ENCODE peak calls at places on chromosomes 16 and 17, in four cellular contexts. One of them, this sample, is unnamed.

GRCh38 chr16:15650019-15650697 is at the start of gene NDE1:
- DNase-seq in GM12878: no peak
- DNase-seq in A549: peak; percentile 87
- DNase-seq in K562: peak; percentile 95
- DNase-seq in this sample: peak; percentile 98

GRCh38 chr17:61000911-61001310 is 323.3 kb downstream of the BCAS3 start:
- DNase-seq in K562: peak; percentile 1
- DNase-seq in GM12878: no peak
- DNase-seq in A549: peak; percentile 53
- DNase-seq in this sample: no peak

GRCh38 chr16:11949527-11949926 is 7.7 kb upstream of the NPIPB2 start:
- DNase-seq in K562: peak; percentile 74
- DNase-seq in A549: peak; percentile 62
- DNase-seq in GM12878: no peak
- DNase-seq in this sample: peak; percentile 68

GRCh38 chr16:72172105-72173034 is at the start of gene PMFBP1:
- DNase-seq in GM12878: peak; percentile 88
- DNase-seq in K562: peak; percentile 45
- DNase-seq in A549: peak; percentile 67
- DNase-seq in this sample: no peak

GRCh38 chr16:23679274-23679985 is 741 bp downstream of the PLK1 start:
- DNase-seq in A549: peak; percentile 48
- DNase-seq in K562: peak; percentile 91
- DNase-seq in GM12878: no peak
- DNase-seq in this sample: peak; percentile 71

GRCh38 chr16:17467923-17468540 is 2.7 kb downstream of the XYLT1 start:
- DNase-seq in GM12878: no peak
- DNase-seq in A549: peak; percentile 29
- DNase-seq in K562: peak; percentile 32
- DNase-seq in this sample: peak; percentile 80

GRCh38 chr17:17354560-17355357 is 51.6 kb downstream of the NT5M start:
- DNase-seq in A549: peak; percentile 78
- DNase-seq in K562: peak; percentile 78
- DNase-seq in GM12878: peak; percentile 4
- DNase-seq in this sample: peak; percentile 88

GRCh38 chr17:69567130-69567529 is 152.6 kb downstream of the MAP2K6 start:
- DNase-seq in A549: no peak
- DNase-seq in K562: no peak
- DNase-seq in GM12878: no peak
- DNase-seq in this sample: no peak

GRCh38 chr17:27338536-27338985 is 44.6 kb downstream of the WSB1 start:
- DNase-seq in K562: no peak
- DNase-seq in GM12878: peak; percentile 66
- DNase-seq in A549: no peak
- DNase-seq in this sample: no peak

GRCh38 chr17:19533718-19534561 is at the start of gene SLC47A1:
- DNase-seq in K562: no peak
- DNase-seq in A549: peak; percentile 72
- DNase-seq in GM12878: no peak
- DNase-seq in this sample: peak; percentile 88

GRCh38 chr16:27678955-27679354 is 129.0 kb downstream of the KATNIP start:
- DNase-seq in A549: no peak
- DNase-seq in GM12878: no peak
- DNase-seq in K562: no peak
- DNase-seq in this sample: no peak

GRCh38 chr17:80103061-80103481 is 1.7 kb downstream of the GAA start:
- DNase-seq in K562: no peak
- DNase-seq in A549: no peak
- DNase-seq in GM12878: no peak
- DNase-seq in this sample: no peak

GRCh38 chr17:80822700-80823410 is 168.8 kb upstream of the CHMP6 start:
- DNase-seq in GM12878: no peak
- DNase-seq in K562: no peak
- DNase-seq in A549: no peak
- DNase-seq in this sample: no peak

GRCh38 chr17:68805609-68806008 is 149.6 kb downstream of the ABCA8 start:
- DNase-seq in GM12878: no peak
- DNase-seq in K562: no peak
- DNase-seq in A549: no peak
- DNase-seq in this sample: no peak

GRCh38 chr17:21284319-21285163 is at the start of gene MAP2K3:
- DNase-seq in GM12878: peak; percentile 88
- DNase-seq in K562: peak; percentile 97
- DNase-seq in A549: peak; percentile 100
- DNase-seq in this sample: peak; percentile 99

GRCh38 chr17:21282850-21283249 is 1.7 kb upstream of the MAP2K3 start:
- DNase-seq in K562: no peak
- DNase-seq in A549: no peak
- DNase-seq in GM12878: no peak
- DNase-seq in this sample: no peak

GRCh38 chr17:21280081-21280518 is 4.4 kb upstream of the MAP2K3 start:
- DNase-seq in GM12878: peak; percentile 16
- DNase-seq in K562: peak; percentile 82
- DNase-seq in A549: peak; percentile 85
- DNase-seq in this sample: peak; percentile 93

GRCh38 chr17:21283482-21284318 is 811 bp upstream of the MAP2K3 start:
- DNase-seq in K562: no peak
- DNase-seq in GM12878: no peak
- DNase-seq in A549: no peak
- DNase-seq in this sample: peak; percentile 41

GRCh38 chr17:21282231-21282630 is 2.3 kb upstream of the MAP2K3 start:
- DNase-seq in GM12878: no peak
- DNase-seq in A549: peak; percentile 88
- DNase-seq in K562: no peak
- DNase-seq in this sample: no peak
- H3K4me2 ChIP-seq in GM12878: no peak overlapping the region
- H3K4me2 ChIP-seq in A549: peak overlapping the region; percentile 42
- H3K4me2 ChIP-seq in K562: no peak overlapping the region
- H3K4me2 ChIP-seq in this sample: no peak overlapping the region

GRCh38 chr17:78862073-78863023 is 21.7 kb upstream of the USP36 start:
- DNase-seq in GM12878: no peak
- DNase-seq in K562: peak; percentile 81
- DNase-seq in A549: peak; percentile 94
- DNase-seq in this sample: no peak
- TF ChIP-seq EP300 in GM12878: no peak
- TF ChIP-seq EP300 in K562: peak; percentile 20
- TF ChIP-seq EP300 in A549: no peak
- TF ChIP-seq EP300 in this sample: peak; percentile 43

DNA sequence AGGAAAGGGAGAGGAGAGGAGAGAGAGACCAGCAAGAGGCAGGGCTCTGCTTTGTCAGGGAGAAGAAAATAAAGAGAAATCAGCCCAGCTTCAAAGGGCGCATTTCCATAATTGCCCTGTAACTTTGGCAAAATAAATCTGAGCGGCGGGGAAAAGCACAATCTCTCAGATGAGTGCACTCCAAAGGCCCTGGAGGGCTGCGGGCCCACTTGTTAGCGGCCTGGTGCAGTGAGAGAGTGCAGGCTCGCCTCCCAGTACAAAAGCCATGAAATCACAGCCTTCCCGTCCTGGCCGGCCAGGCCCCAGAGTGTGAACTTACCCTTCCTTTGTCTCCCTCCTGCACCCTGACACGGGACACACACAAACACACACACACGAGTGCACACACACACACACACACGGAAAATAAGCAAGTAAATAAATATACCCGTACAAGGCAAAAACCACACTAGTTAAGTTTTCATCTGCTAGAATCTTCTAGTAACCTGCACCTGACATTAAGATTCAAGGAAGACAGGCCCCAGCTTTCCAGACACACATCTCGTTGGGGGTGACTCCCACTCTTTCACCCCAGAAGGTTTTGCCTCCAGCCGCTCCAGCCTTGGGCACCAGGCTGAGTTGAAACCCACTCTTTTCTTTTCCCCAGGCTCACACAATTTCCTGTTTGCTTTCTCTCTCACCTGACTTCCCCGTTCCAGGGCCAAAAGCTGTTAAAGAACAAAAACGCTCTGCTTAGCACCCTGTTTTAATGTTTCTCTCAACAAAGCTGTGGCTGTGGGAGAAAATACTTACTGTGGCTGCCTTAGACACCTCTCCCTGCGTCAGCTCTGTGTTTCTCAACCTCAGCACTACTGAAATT is 8.5 kb downstream of the IRX3 start:
- DNase-seq in GM12878: no peak
- DNase-seq in K562: no peak
- DNase-seq in A549: no peak
- DNase-seq in this sample: peak; percentile 60
- TF ChIP-seq RCOR1 in GM12878: no peak
- TF ChIP-seq RCOR1 in K562: no peak
- TF ChIP-seq RCOR1 in A549: no peak
- TF ChIP-seq RCOR1 in this sample: no peak

DNA sequence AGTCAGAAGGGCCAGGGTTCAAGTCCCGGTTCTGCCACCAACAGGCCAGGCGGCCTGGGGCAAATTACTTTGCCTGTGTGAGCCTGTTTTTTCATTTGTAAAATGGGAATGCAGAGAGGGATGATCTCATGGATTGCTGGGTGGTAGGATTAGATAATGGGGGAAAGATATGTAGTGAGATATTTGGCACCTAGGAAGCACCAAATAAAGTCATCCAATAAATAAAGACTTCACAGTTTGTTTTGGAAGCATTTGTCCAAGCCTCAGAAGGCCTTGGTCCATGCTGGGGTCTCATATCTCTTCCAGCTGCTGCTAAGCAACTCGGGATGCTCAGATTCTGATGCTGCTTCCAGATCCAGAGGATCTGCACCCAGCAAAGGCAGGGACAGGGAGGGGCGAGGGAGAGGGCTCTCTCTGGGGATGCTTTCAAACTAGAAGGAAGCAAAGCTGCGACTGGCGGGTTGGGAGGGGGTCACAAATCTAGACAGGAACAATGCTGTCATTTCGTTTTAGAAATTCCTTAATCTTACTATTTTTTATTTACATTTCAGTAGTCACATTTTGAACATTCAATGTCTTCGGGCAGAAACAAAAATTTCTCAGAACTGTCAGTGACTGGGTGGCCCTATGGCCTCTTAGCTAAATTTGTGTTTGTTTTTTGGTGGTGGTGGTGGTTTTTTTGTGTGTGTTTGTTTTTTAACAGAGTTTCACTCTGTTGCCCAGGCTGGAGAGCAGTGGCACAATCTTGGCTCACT is 114.9 kb upstream of the CDH5 start:
- DNase-seq in K562: no peak
- DNase-seq in A549: no peak
- DNase-seq in GM12878: no peak
- DNase-seq in this sample: no peak
- H3K4me2 ChIP-seq in K562: no peak overlapping the region
- H3K4me2 ChIP-seq in A549: no peak overlapping the region
- H3K4me2 ChIP-seq in GM12878: no peak overlapping the region
- H3K4me2 ChIP-seq in this sample: peak overlapping the region; percentile 12

GRCh38 chr16:75931970-75932369 is 205.7 kb upstream of the CPHXL start:
- DNase-seq in GM12878: no peak
- DNase-seq in K562: no peak
- DNase-seq in A549: no peak
- DNase-seq in this sample: no peak
- TF ChIP-seq EP300 in GM12878: no peak
- TF ChIP-seq EP300 in K562: no peak
- TF ChIP-seq EP300 in A549: no peak
- TF ChIP-seq EP300 in this sample: no peak

GRCh38 chr17:56751145-56751743 is 82.5 kb downstream of the C17orf67 start:
- DNase-seq in GM12878: no peak
- DNase-seq in K562: no peak
- DNase-seq in A549: no peak
- DNase-seq in this sample: no peak
- TF ChIP-seq RCOR1 in GM12878: no peak
- TF ChIP-seq RCOR1 in K562: no peak
- TF ChIP-seq RCOR1 in A549: no peak
- TF ChIP-seq RCOR1 in this sample: no peak

GRCh38 chr16:77435240-77435819 is 496 bp upstream of the ADAMTS18 start:
- DNase-seq in A549: no peak
- DNase-seq in K562: no peak
- DNase-seq in GM12878: no peak
- DNase-seq in this sample: no peak
- H3K4me2 ChIP-seq in A549: peak overlapping the region; percentile 86
- H3K4me2 ChIP-seq in K562: no peak overlapping the region
- H3K4me2 ChIP-seq in GM12878: no peak overlapping the region
- H3K4me2 ChIP-seq in this sample: no peak overlapping the region

DNA sequence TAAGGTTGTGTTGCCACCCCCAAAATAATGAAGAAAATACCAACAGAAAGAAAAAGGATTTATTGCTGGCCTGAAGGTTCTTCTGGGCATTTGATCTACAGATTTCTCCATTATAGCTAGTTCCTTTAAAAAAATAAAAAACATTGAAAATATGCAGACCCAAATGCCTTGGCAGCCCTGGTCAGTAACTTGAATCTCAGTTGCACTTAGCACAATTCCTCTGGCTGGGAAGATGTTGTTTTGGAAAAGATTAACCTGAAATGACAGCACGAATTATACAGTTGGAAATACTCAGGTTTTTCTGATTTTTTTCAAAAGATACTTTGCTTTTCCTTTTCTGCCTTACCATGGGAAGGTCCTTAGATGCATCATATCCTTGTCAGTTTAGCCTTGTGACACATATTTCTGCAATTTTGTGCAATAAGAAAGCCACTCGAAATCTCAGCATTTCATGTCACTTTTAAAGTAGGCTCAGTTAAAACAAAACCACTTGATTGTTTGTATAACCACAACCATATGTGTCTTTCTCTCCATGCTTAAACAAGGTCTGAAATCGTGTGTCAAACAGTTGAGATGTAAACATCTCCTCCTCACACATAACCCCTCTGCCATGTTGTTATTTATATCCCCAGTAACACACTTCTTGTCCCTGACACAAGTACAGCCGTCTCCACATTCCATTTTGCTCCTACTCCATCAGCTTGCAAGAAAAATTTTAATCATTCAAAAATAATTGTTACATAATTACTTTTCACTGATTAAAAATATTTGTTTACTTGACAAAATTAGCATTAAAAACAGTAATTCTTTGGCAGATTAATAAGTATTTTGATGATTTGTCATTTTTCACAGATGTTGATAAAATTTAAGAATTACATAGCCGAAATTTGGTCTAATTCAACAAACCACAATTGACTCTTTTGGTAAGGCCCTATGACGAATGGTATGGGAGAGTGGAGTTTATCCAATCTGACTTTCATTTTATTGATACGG is 61.1 kb downstream of the SIAH1 start:
- DNase-seq in GM12878: no peak
- DNase-seq in K562: no peak
- DNase-seq in A549: no peak
- DNase-seq in this sample: no peak
- TF ChIP-seq EP300 in GM12878: no peak
- TF ChIP-seq EP300 in K562: no peak
- TF ChIP-seq EP300 in A549: no peak
- TF ChIP-seq EP300 in this sample: no peak

GRCh38 chr16:19283637-19284036 is 1.9 kb upstream of the CLEC19A start:
- DNase-seq in GM12878: no peak
- DNase-seq in K562: no peak
- DNase-seq in A549: peak; percentile 51
- DNase-seq in this sample: no peak
- TF ChIP-seq RCOR1 in GM12878: no peak
- TF ChIP-seq RCOR1 in K562: no peak
- TF ChIP-seq RCOR1 in A549: no peak
- TF ChIP-seq RCOR1 in this sample: no peak